ENCODE peak calls at places on chromosomes 7 and 10, in four cellular contexts. Z is NCI-H2081, D is PC-3, K is foreskin fibroblast. O is an unnamed sample.

GRCh38 chr7:26489906-26490305 is 198.2 kb downstream of the SNX10 start:
- DNase-seq in Z (no peak), D (peak; percentile 46), K (no peak), O (no peak)

GRCh38 chr10:31947144-31947926 is 18.7 kb upstream of the ARHGAP12 start:
- DNase-seq in Z (peak; percentile 66), D (peak; percentile 86), K (peak; percentile 95), O (peak; percentile 87)

GRCh38 chr10:46092523-46093195 is 46.6 kb upstream of the MSMB start:
- DNase-seq in Z (no peak), D (no peak), K (no peak), O (no peak)

GRCh38 chr10:88853155-88853554 is 1.5 kb upstream of the ANKRD22 start:
- DNase-seq in Z (no peak), D (no peak), K (no peak), O (no peak)

GRCh38 chr10:97456686-97457065 is 10.7 kb downstream of the ZDHHC16 start:
- DNase-seq in Z (no peak), D (no peak), K (no peak), O (no peak)

GRCh38 chr10:15169555-15170407 is 1.3 kb upstream of the NMT2 start:
- DNase-seq in Z (no peak), D (no peak), K (no peak), O (no peak)

GRCh38 chr7:13144622-13145021 is 457.2 kb downstream of the ARL4A start:
- DNase-seq in Z (no peak), D (no peak), K (peak; percentile 19), O (no peak)

GRCh38 chr7:159036916-159037605 is 107.6 kb downstream of the VIPR2 start:
- DNase-seq in Z (no peak), D (no peak), K (no peak), O (no peak)

GRCh38 chr7:2325028-2325625 is 10.9 kb upstream of the SNX8 start:
- DNase-seq in Z (no peak), D (no peak), K (no peak), O (no peak)

GRCh38 chr10:86868353-86868752 is 89.1 kb downstream of the MMRN2 start:
- DNase-seq in Z (no peak), D (no peak), K (no peak), O (no peak)

GRCh38 chr10:69321037-69321715 is 42.9 kb downstream of the HK1 start:
- DNase-seq in Z (no peak), D (no peak), K (no peak), O (no peak)

GRCh38 chr7:151382079-151382885 is 27.6 kb downstream of the WDR86 start:
- DNase-seq in Z (no peak), D (no peak), K (no peak), O (no peak)

GRCh38 chr10:80516506-80517075 is 21.1 kb upstream of the SH2D4B start:
- DNase-seq in Z (no peak), D (no peak), K (no peak), O (no peak)

GRCh38 chr10:121791761-121792160 is 136.1 kb downstream of the ATE1 start:
- DNase-seq in Z (no peak), D (no peak), K (no peak), O (peak; percentile 20)

GRCh38 chr7:17038160-17038782 is 156.5 kb upstream of the AGR3 start:
- DNase-seq in Z (no peak), D (no peak), K (no peak), O (no peak)

GRCh38 chr10:71277914-71278665 is 41.0 kb upstream of the SLC29A3 start:
- DNase-seq in Z (no peak), D (no peak), K (no peak), O (no peak)

GRCh38 chr10:50250058-50250854 is 1.1 kb downstream of the ASAH2 start:
- DNase-seq in Z (no peak), D (no peak), K (no peak), O (no peak)

GRCh38 chr7:78487464-78487863 is 688.9 kb downstream of the PHTF2 start:
- DNase-seq in Z (peak; percentile 21), D (no peak), K (no peak), O (no peak)

GRCh38 chr10:97314677-97315076 is 4.4 kb upstream of the FRAT1 start:
- DNase-seq in Z (no peak), D (no peak), K (peak; percentile 31), O (peak; percentile 24)

GRCh38 chr7:108130261-108130660 is at the start of gene LAMB4:
- DNase-seq in Z (no peak), D (no peak), K (no peak), O (no peak)

GRCh38 chr10:90988802-90989201 is 67.9 kb upstream of the ANKRD1 start:
- DNase-seq in Z (no peak), D (no peak), K (no peak), O (no peak)

GRCh38 chr10:33306756-33307519 is 27.5 kb downstream of the NRP1 start:
- DNase-seq in Z (no peak), D (peak; percentile 86), K (peak; percentile 82), O (no peak)

GRCh38 chr7:156684661-156685060 is 44.1 kb downstream of the RNF32 start:
- DNase-seq in Z (no peak), D (no peak), K (no peak), O (no peak)

GRCh38 chr10:3067045-3067858 is at the start of gene PFKP:
- DNase-seq in Z (peak; percentile 43), D (no peak), K (peak; percentile 55), O (peak; percentile 70)

GRCh38 chr10:27661511-27662286 is 83.9 kb downstream of the MKX start:
- DNase-seq in Z (no peak), D (peak; percentile 60), K (peak; percentile 70), O (no peak)

GRCh38 chr10:43231523-43232078 is 35.3 kb downstream of the RASGEF1A start:
- DNase-seq in Z (no peak), D (no peak), K (no peak), O (no peak)

GRCh38 chr7:157474685-157475084 is 137.9 kb downstream of the DNAJB6 start:
- DNase-seq in Z (no peak), D (peak; percentile 29), K (peak; percentile 11), O (no peak)

GRCh38 chr10:105733919-105734318 is 1092.8 kb downstream of the SORCS3 start:
- DNase-seq in Z (no peak), D (no peak), K (no peak), O (no peak)

GRCh38 chr10:79129361-79129997 is 60.7 kb downstream of the ZMIZ1 start:
- DNase-seq in Z (no peak), D (peak; percentile 71), K (peak; percentile 60), O (no peak)

GRCh38 chr7:142443614-142444013 is 185.8 kb upstream of the PRSS58 start:
- DNase-seq in Z (no peak), D (peak; percentile 64), K (peak; percentile 48), O (no peak)

GRCh38 chr10:48406204-48406603 is 99.7 kb downstream of the MAPK8 start:
- DNase-seq in Z (no peak), D (peak; percentile 65), K (peak; percentile 63), O (peak; percentile 65)

GRCh38 chr7:2982831-2983230 is 60.8 kb downstream of the CARD11 start:
- DNase-seq in Z (no peak), D (no peak), K (no peak), O (no peak)

GRCh38 chr7:5646846-5647245 is 134.6 kb downstream of the RNF216 start:
- DNase-seq in Z (no peak), D (no peak), K (peak; percentile 91), O (no peak)